ENCODE peak calls at places on chromosome 14, in nine cellular contexts. One of them, this sample, is unnamed.
A peak's percentile ranks its signal among the peaks of the same experiment; 100 is the strongest.

GRCh38 chr14:91325211-91325610 is 80.7 kb upstream of the GPR68 start:
- DNase-seq in lung: no peak
- DNase-seq in T follicular helper cell: no peak
- DNase-seq in NCI-H69: no peak
- DNase-seq in left cardiac atrium: no peak
- DNase-seq in KG1: no peak
- DNase-seq in neural crest cell: no peak
- DNase-seq in stimulated activated CD4-positive, alpha-beta T cell treated with anti-CD3 and anti-CD28 coated beads, TNF-alpha, amount 100 ng/mL, for 1 hour: no peak
- DNase-seq in activated naive CD4-positive, alpha-beta T cell treated with anti-CD3 and anti-CD28 coated beads, Interleukin-2, amount 10 ng/mL, durations not matched to agents 7 days and 5 days: no peak
- DNase-seq in this sample: no peak

GRCh38 chr14:65195042-65195719 is 92.9 kb upstream of the MAX start:
- DNase-seq in activated naive CD4-positive, alpha-beta T cell treated with anti-CD3 and anti-CD28 coated beads, Interleukin-2, amount 10 ng/mL, durations not matched to agents 7 days and 5 days: no peak
- DNase-seq in KG1: no peak
- DNase-seq in left cardiac atrium: no peak
- DNase-seq in NCI-H69: no peak
- DNase-seq in T follicular helper cell: no peak
- DNase-seq in neural crest cell: no peak
- DNase-seq in stimulated activated CD4-positive, alpha-beta T cell treated with anti-CD3 and anti-CD28 coated beads, TNF-alpha, amount 100 ng/mL, for 1 hour: no peak
- DNase-seq in lung: no peak
- DNase-seq in this sample: no peak

GRCh38 chr14:52789118-52789517 is 2.3 kb downstream of the GNPNAT1 start:
- DNase-seq in activated naive CD4-positive, alpha-beta T cell treated with anti-CD3 and anti-CD28 coated beads, Interleukin-2, amount 10 ng/mL, durations not matched to agents 7 days and 5 days: no peak
- DNase-seq in KG1: no peak
- DNase-seq in lung: no peak
- DNase-seq in NCI-H69: no peak
- DNase-seq in neural crest cell: no peak
- DNase-seq in stimulated activated CD4-positive, alpha-beta T cell treated with anti-CD3 and anti-CD28 coated beads, TNF-alpha, amount 100 ng/mL, for 1 hour: no peak
- DNase-seq in left cardiac atrium: no peak
- DNase-seq in T follicular helper cell: no peak
- DNase-seq in this sample: no peak

GRCh38 chr14:87628129-87628528 is 364.9 kb downstream of the GALC start:
- DNase-seq in left cardiac atrium: peak; percentile 55
- DNase-seq in lung: no peak
- DNase-seq in KG1: no peak
- DNase-seq in activated naive CD4-positive, alpha-beta T cell treated with anti-CD3 and anti-CD28 coated beads, Interleukin-2, amount 10 ng/mL, durations not matched to agents 7 days and 5 days: no peak
- DNase-seq in T follicular helper cell: no peak
- DNase-seq in stimulated activated CD4-positive, alpha-beta T cell treated with anti-CD3 and anti-CD28 coated beads, TNF-alpha, amount 100 ng/mL, for 1 hour: no peak
- DNase-seq in NCI-H69: peak; percentile 67
- DNase-seq in neural crest cell: peak; percentile 12
- DNase-seq in this sample: no peak

GRCh38 chr14:60777856-60778578 is 43.5 kb downstream of the MNAT1 start:
- DNase-seq in neural crest cell: no peak
- DNase-seq in NCI-H69: no peak
- DNase-seq in activated naive CD4-positive, alpha-beta T cell treated with anti-CD3 and anti-CD28 coated beads, Interleukin-2, amount 10 ng/mL, durations not matched to agents 7 days and 5 days: no peak
- DNase-seq in T follicular helper cell: no peak
- DNase-seq in lung: no peak
- DNase-seq in left cardiac atrium: no peak
- DNase-seq in stimulated activated CD4-positive, alpha-beta T cell treated with anti-CD3 and anti-CD28 coated beads, TNF-alpha, amount 100 ng/mL, for 1 hour: no peak
- DNase-seq in KG1: no peak
- DNase-seq in this sample: no peak

GRCh38 chr14:57492859-57493258 is 798 bp downstream of the CCDC198 start:
- DNase-seq in KG1: no peak
- DNase-seq in NCI-H69: no peak
- DNase-seq in activated naive CD4-positive, alpha-beta T cell treated with anti-CD3 and anti-CD28 coated beads, Interleukin-2, amount 10 ng/mL, durations not matched to agents 7 days and 5 days: no peak
- DNase-seq in T follicular helper cell: no peak
- DNase-seq in left cardiac atrium: no peak
- DNase-seq in stimulated activated CD4-positive, alpha-beta T cell treated with anti-CD3 and anti-CD28 coated beads, TNF-alpha, amount 100 ng/mL, for 1 hour: no peak
- DNase-seq in neural crest cell: no peak
- DNase-seq in lung: no peak
- DNase-seq in this sample: no peak

GRCh38 chr14:69284170-69284569 is 24.2 kb downstream of the GALNT16 start:
- DNase-seq in T follicular helper cell: no peak
- DNase-seq in stimulated activated CD4-positive, alpha-beta T cell treated with anti-CD3 and anti-CD28 coated beads, TNF-alpha, amount 100 ng/mL, for 1 hour: no peak
- DNase-seq in neural crest cell: no peak
- DNase-seq in activated naive CD4-positive, alpha-beta T cell treated with anti-CD3 and anti-CD28 coated beads, Interleukin-2, amount 10 ng/mL, durations not matched to agents 7 days and 5 days: peak; percentile 14
- DNase-seq in NCI-H69: no peak
- DNase-seq in left cardiac atrium: no peak
- DNase-seq in lung: no peak
- DNase-seq in KG1: no peak
- DNase-seq in this sample: no peak

GRCh38 chr14:106491851-106492250 is 965.5 kb downstream of the TMEM121 start:
- DNase-seq in left cardiac atrium: no peak
- DNase-seq in KG1: no peak
- DNase-seq in T follicular helper cell: no peak
- DNase-seq in NCI-H69: peak; percentile 7
- DNase-seq in lung: no peak
- DNase-seq in neural crest cell: no peak
- DNase-seq in activated naive CD4-positive, alpha-beta T cell treated with anti-CD3 and anti-CD28 coated beads, Interleukin-2, amount 10 ng/mL, durations not matched to agents 7 days and 5 days: peak; percentile 44
- DNase-seq in stimulated activated CD4-positive, alpha-beta T cell treated with anti-CD3 and anti-CD28 coated beads, TNF-alpha, amount 100 ng/mL, for 1 hour: no peak
- DNase-seq in this sample: no peak

GRCh38 chr14:55846852-55847471 is 267.0 kb downstream of the KTN1 start:
- DNase-seq in T follicular helper cell: no peak
- DNase-seq in activated naive CD4-positive, alpha-beta T cell treated with anti-CD3 and anti-CD28 coated beads, Interleukin-2, amount 10 ng/mL, durations not matched to agents 7 days and 5 days: no peak
- DNase-seq in left cardiac atrium: peak; percentile 54
- DNase-seq in lung: peak; percentile 35
- DNase-seq in NCI-H69: peak; percentile 18
- DNase-seq in stimulated activated CD4-positive, alpha-beta T cell treated with anti-CD3 and anti-CD28 coated beads, TNF-alpha, amount 100 ng/mL, for 1 hour: no peak
- DNase-seq in neural crest cell: no peak
- DNase-seq in KG1: no peak
- DNase-seq in this sample: peak; percentile 48

GRCh38 chr14:38089123-38089522 is 118.6 kb upstream of the SSTR1 start:
- DNase-seq in activated naive CD4-positive, alpha-beta T cell treated with anti-CD3 and anti-CD28 coated beads, Interleukin-2, amount 10 ng/mL, durations not matched to agents 7 days and 5 days: no peak
- DNase-seq in left cardiac atrium: no peak
- DNase-seq in NCI-H69: no peak
- DNase-seq in T follicular helper cell: no peak
- DNase-seq in lung: no peak
- DNase-seq in stimulated activated CD4-positive, alpha-beta T cell treated with anti-CD3 and anti-CD28 coated beads, TNF-alpha, amount 100 ng/mL, for 1 hour: no peak
- DNase-seq in neural crest cell: no peak
- DNase-seq in KG1: no peak
- DNase-seq in this sample: no peak

GRCh38 chr14:105091335-105092123 is 26.3 kb upstream of the GPR132 start:
- DNase-seq in NCI-H69: peak; percentile 86
- DNase-seq in KG1: no peak
- DNase-seq in neural crest cell: no peak
- DNase-seq in T follicular helper cell: no peak
- DNase-seq in left cardiac atrium: peak; percentile 86
- DNase-seq in lung: peak; percentile 91
- DNase-seq in activated naive CD4-positive, alpha-beta T cell treated with anti-CD3 and anti-CD28 coated beads, Interleukin-2, amount 10 ng/mL, durations not matched to agents 7 days and 5 days: no peak
- DNase-seq in stimulated activated CD4-positive, alpha-beta T cell treated with anti-CD3 and anti-CD28 coated beads, TNF-alpha, amount 100 ng/mL, for 1 hour: no peak
- DNase-seq in this sample: peak; percentile 93

GRCh38 chr14:99481745-99482099 is 513 bp downstream of the CCNK start:
- DNase-seq in T follicular helper cell: peak; percentile 4
- DNase-seq in lung: no peak
- DNase-seq in left cardiac atrium: no peak
- DNase-seq in stimulated activated CD4-positive, alpha-beta T cell treated with anti-CD3 and anti-CD28 coated beads, TNF-alpha, amount 100 ng/mL, for 1 hour: no peak
- DNase-seq in KG1: no peak
- DNase-seq in neural crest cell: no peak
- DNase-seq in NCI-H69: peak; percentile 53
- DNase-seq in activated naive CD4-positive, alpha-beta T cell treated with anti-CD3 and anti-CD28 coated beads, Interleukin-2, amount 10 ng/mL, durations not matched to agents 7 days and 5 days: peak; percentile 54
- DNase-seq in this sample: no peak

GRCh38 chr14:23123419-23123818 is 4.4 kb upstream of the CEBPE start:
- DNase-seq in activated naive CD4-positive, alpha-beta T cell treated with anti-CD3 and anti-CD28 coated beads, Interleukin-2, amount 10 ng/mL, durations not matched to agents 7 days and 5 days: no peak
- DNase-seq in KG1: no peak
- DNase-seq in T follicular helper cell: no peak
- DNase-seq in NCI-H69: peak; percentile 92
- DNase-seq in stimulated activated CD4-positive, alpha-beta T cell treated with anti-CD3 and anti-CD28 coated beads, TNF-alpha, amount 100 ng/mL, for 1 hour: no peak
- DNase-seq in left cardiac atrium: peak; percentile 82
- DNase-seq in lung: peak; percentile 75
- DNase-seq in neural crest cell: no peak
- DNase-seq in this sample: peak; percentile 89

GRCh38 chr14:106508216-106508615 is 981.8 kb downstream of the TMEM121 start:
- DNase-seq in T follicular helper cell: no peak
- DNase-seq in NCI-H69: no peak
- DNase-seq in activated naive CD4-positive, alpha-beta T cell treated with anti-CD3 and anti-CD28 coated beads, Interleukin-2, amount 10 ng/mL, durations not matched to agents 7 days and 5 days: no peak
- DNase-seq in KG1: no peak
- DNase-seq in stimulated activated CD4-positive, alpha-beta T cell treated with anti-CD3 and anti-CD28 coated beads, TNF-alpha, amount 100 ng/mL, for 1 hour: no peak
- DNase-seq in neural crest cell: no peak
- DNase-seq in lung: no peak
- DNase-seq in left cardiac atrium: no peak
- DNase-seq in this sample: no peak

GRCh38 chr14:100383727-100384158 is 60.6 kb downstream of the SLC25A47 start:
- DNase-seq in stimulated activated CD4-positive, alpha-beta T cell treated with anti-CD3 and anti-CD28 coated beads, TNF-alpha, amount 100 ng/mL, for 1 hour: peak; percentile 30
- DNase-seq in KG1: peak; percentile 17
- DNase-seq in T follicular helper cell: peak; percentile 45
- DNase-seq in activated naive CD4-positive, alpha-beta T cell treated with anti-CD3 and anti-CD28 coated beads, Interleukin-2, amount 10 ng/mL, durations not matched to agents 7 days and 5 days: peak; percentile 76
- DNase-seq in neural crest cell: peak; percentile 70
- DNase-seq in NCI-H69: peak; percentile 86
- DNase-seq in lung: peak; percentile 69
- DNase-seq in left cardiac atrium: peak; percentile 63
- DNase-seq in this sample: peak; percentile 78

GRCh38 chr14:73059326-73059725 is 992 bp downstream of the RBM25 start:
- DNase-seq in neural crest cell: no peak
- DNase-seq in lung: no peak
- DNase-seq in NCI-H69: peak; percentile 48
- DNase-seq in stimulated activated CD4-positive, alpha-beta T cell treated with anti-CD3 and anti-CD28 coated beads, TNF-alpha, amount 100 ng/mL, for 1 hour: no peak
- DNase-seq in left cardiac atrium: no peak
- DNase-seq in T follicular helper cell: no peak
- DNase-seq in KG1: no peak
- DNase-seq in activated naive CD4-positive, alpha-beta T cell treated with anti-CD3 and anti-CD28 coated beads, Interleukin-2, amount 10 ng/mL, durations not matched to agents 7 days and 5 days: no peak
- DNase-seq in this sample: no peak

GRCh38 chr14:103141117-103141796 is 18.0 kb downstream of the TNFAIP2 start:
- DNase-seq in activated naive CD4-positive, alpha-beta T cell treated with anti-CD3 and anti-CD28 coated beads, Interleukin-2, amount 10 ng/mL, durations not matched to agents 7 days and 5 days: peak; percentile 52
- DNase-seq in KG1: peak; percentile 9
- DNase-seq in left cardiac atrium: no peak
- DNase-seq in neural crest cell: no peak
- DNase-seq in NCI-H69: peak; percentile 80
- DNase-seq in lung: peak; percentile 51
- DNase-seq in T follicular helper cell: no peak
- DNase-seq in stimulated activated CD4-positive, alpha-beta T cell treated with anti-CD3 and anti-CD28 coated beads, TNF-alpha, amount 100 ng/mL, for 1 hour: no peak
- DNase-seq in this sample: peak; percentile 61

GRCh38 chr14:37515761-37516160 is 79.3 kb downstream of the FOXA1 start:
- DNase-seq in lung: no peak
- DNase-seq in stimulated activated CD4-positive, alpha-beta T cell treated with anti-CD3 and anti-CD28 coated beads, TNF-alpha, amount 100 ng/mL, for 1 hour: no peak
- DNase-seq in NCI-H69: no peak
- DNase-seq in activated naive CD4-positive, alpha-beta T cell treated with anti-CD3 and anti-CD28 coated beads, Interleukin-2, amount 10 ng/mL, durations not matched to agents 7 days and 5 days: no peak
- DNase-seq in KG1: no peak
- DNase-seq in neural crest cell: no peak
- DNase-seq in T follicular helper cell: no peak
- DNase-seq in left cardiac atrium: no peak
- DNase-seq in this sample: no peak

GRCh38 chr14:99749142-99749541 is 44.1 kb upstream of the EML1 start:
- DNase-seq in KG1: no peak
- DNase-seq in NCI-H69: peak; percentile 34
- DNase-seq in left cardiac atrium: no peak
- DNase-seq in activated naive CD4-positive, alpha-beta T cell treated with anti-CD3 and anti-CD28 coated beads, Interleukin-2, amount 10 ng/mL, durations not matched to agents 7 days and 5 days: no peak
- DNase-seq in stimulated activated CD4-positive, alpha-beta T cell treated with anti-CD3 and anti-CD28 coated beads, TNF-alpha, amount 100 ng/mL, for 1 hour: no peak
- DNase-seq in lung: no peak
- DNase-seq in neural crest cell: no peak
- DNase-seq in T follicular helper cell: no peak
- DNase-seq in this sample: no peak

GRCh38 chr14:78576437-78577166 is 406.4 kb downstream of the NRXN3 start:
- DNase-seq in lung: no peak
- DNase-seq in neural crest cell: no peak
- DNase-seq in T follicular helper cell: no peak
- DNase-seq in stimulated activated CD4-positive, alpha-beta T cell treated with anti-CD3 and anti-CD28 coated beads, TNF-alpha, amount 100 ng/mL, for 1 hour: no peak
- DNase-seq in activated naive CD4-positive, alpha-beta T cell treated with anti-CD3 and anti-CD28 coated beads, Interleukin-2, amount 10 ng/mL, durations not matched to agents 7 days and 5 days: no peak
- DNase-seq in left cardiac atrium: no peak
- DNase-seq in KG1: no peak
- DNase-seq in NCI-H69: no peak
- DNase-seq in this sample: no peak

GRCh38 chr14:62126885-62127478 is 364.8 kb downstream of the SNAPC1 start:
- DNase-seq in neural crest cell: no peak
- DNase-seq in activated naive CD4-positive, alpha-beta T cell treated with anti-CD3 and anti-CD28 coated beads, Interleukin-2, amount 10 ng/mL, durations not matched to agents 7 days and 5 days: no peak
- DNase-seq in KG1: peak; percentile 33
- DNase-seq in left cardiac atrium: no peak
- DNase-seq in stimulated activated CD4-positive, alpha-beta T cell treated with anti-CD3 and anti-CD28 coated beads, TNF-alpha, amount 100 ng/mL, for 1 hour: no peak
- DNase-seq in T follicular helper cell: no peak
- DNase-seq in NCI-H69: peak; percentile 80
- DNase-seq in lung: no peak
- DNase-seq in this sample: no peak

GRCh38 chr14:96037891-96038557 is 1.1 kb upstream of the C14orf132 start:
- DNase-seq in T follicular helper cell: no peak
- DNase-seq in stimulated activated CD4-positive, alpha-beta T cell treated with anti-CD3 and anti-CD28 coated beads, TNF-alpha, amount 100 ng/mL, for 1 hour: no peak
- DNase-seq in NCI-H69: peak; percentile 93
- DNase-seq in activated naive CD4-positive, alpha-beta T cell treated with anti-CD3 and anti-CD28 coated beads, Interleukin-2, amount 10 ng/mL, durations not matched to agents 7 days and 5 days: no peak
- DNase-seq in KG1: no peak
- DNase-seq in neural crest cell: no peak
- DNase-seq in lung: peak; percentile 83
- DNase-seq in left cardiac atrium: peak; percentile 68
- DNase-seq in this sample: no peak

This sample was measured in Peyer's patch.